ENCODE peak calls at places on chromosomes 1 and 21, in six cellular contexts. One of them, this sample, is unnamed.
A peak's percentile ranks its signal among the peaks of the same experiment; 100 is the strongest.

GRCh38 chr1:71365451-71365850 is 284.6 kb upstream of the ZRANB2 start:
- DNase-seq in HepG2: no peak
- DNase-seq in H1: no peak
- DNase-seq in GM12878: no peak
- DNase-seq in K562: no peak
- DNase-seq in HCT116: no peak
- DNase-seq in this sample: no peak

GRCh38 chr1:224497714-224498573 is 63.3 kb upstream of the WDR26 start:
- DNase-seq in H1: no peak
- DNase-seq in HepG2: no peak
- DNase-seq in HCT116: no peak
- DNase-seq in K562: no peak
- DNase-seq in GM12878: peak; percentile 80
- DNase-seq in this sample: no peak

GRCh38 chr1:121444096-121444495 is 259.3 kb downstream of the SRGAP2C start:
- DNase-seq in HepG2: no peak
- DNase-seq in HCT116: no peak
- DNase-seq in K562: no peak
- DNase-seq in GM12878: no peak
- DNase-seq in H1: no peak
- DNase-seq in this sample: no peak

GRCh38 chr1:43875327-43875726 is 58.3 kb upstream of the ARTN start:
- DNase-seq in H1: no peak
- DNase-seq in HCT116: no peak
- DNase-seq in HepG2: no peak
- DNase-seq in K562: no peak
- DNase-seq in GM12878: no peak
- DNase-seq in this sample: no peak

GRCh38 chr1:198681247-198681646 is 42.4 kb downstream of the PTPRC start:
- DNase-seq in HCT116: no peak
- DNase-seq in GM12878: no peak
- DNase-seq in HepG2: no peak
- DNase-seq in K562: no peak
- DNase-seq in H1: no peak
- DNase-seq in this sample: no peak

GRCh38 chr1:209536843-209537242 is 46.7 kb upstream of the CAMK1G start:
- DNase-seq in HCT116: no peak
- DNase-seq in H1: no peak
- DNase-seq in GM12878: no peak
- DNase-seq in K562: no peak
- DNase-seq in HepG2: no peak
- DNase-seq in this sample: no peak

GRCh38 chr1:51284487-51284954 is 45.8 kb downstream of the TTC39A start:
- DNase-seq in HCT116: peak; percentile 40
- DNase-seq in H1: no peak
- DNase-seq in HepG2: peak; percentile 61
- DNase-seq in GM12878: no peak
- DNase-seq in K562: peak; percentile 94
- DNase-seq in this sample: peak; percentile 71

GRCh38 chr1:41835488-41835887 is 83.2 kb downstream of the HIVEP3 start:
- DNase-seq in K562: no peak
- DNase-seq in H1: no peak
- DNase-seq in HepG2: no peak
- DNase-seq in GM12878: no peak
- DNase-seq in HCT116: no peak
- DNase-seq in this sample: no peak

GRCh38 chr1:905071-905749 is 18.5 kb upstream of the SAMD11 start:
- DNase-seq in HCT116: no peak
- DNase-seq in GM12878: no peak
- DNase-seq in H1: peak; percentile 65
- DNase-seq in K562: peak; percentile 18
- DNase-seq in HepG2: no peak
- DNase-seq in this sample: peak; percentile 78

GRCh38 chr21:18443085-18443484 is 39.5 kb upstream of the TMPRSS15 start:
- DNase-seq in HCT116: no peak
- DNase-seq in GM12878: no peak
- DNase-seq in HepG2: no peak
- DNase-seq in K562: no peak
- DNase-seq in H1: no peak
- DNase-seq in this sample: no peak

GRCh38 chr1:110948038-110948810 is 15.5 kb downstream of the LRIF1 start:
- DNase-seq in GM12878: no peak
- DNase-seq in HCT116: no peak
- DNase-seq in K562: no peak
- DNase-seq in H1: no peak
- DNase-seq in HepG2: no peak
- DNase-seq in this sample: no peak

GRCh38 chr1:20717452-20718342 is at the start of gene KIF17:
- DNase-seq in GM12878: no peak
- DNase-seq in H1: peak; percentile 93
- DNase-seq in K562: peak; percentile 90
- DNase-seq in HepG2: no peak
- DNase-seq in HCT116: no peak
- DNase-seq in this sample: peak; percentile 93
- H2AFZ ChIP-seq in GM12878: no peak within 1 kb of the TSS
- H2AFZ ChIP-seq in H1: peak within 1 kb of the TSS; percentile 83
- H2AFZ ChIP-seq in K562: peak within 1 kb of the TSS; percentile 90
- H2AFZ ChIP-seq in HepG2: no peak within 1 kb of the TSS
- H2AFZ ChIP-seq in HCT116: no peak within 1 kb of the TSS
- H2AFZ ChIP-seq in this sample: peak within 1 kb of the TSS; percentile 91

DNA sequence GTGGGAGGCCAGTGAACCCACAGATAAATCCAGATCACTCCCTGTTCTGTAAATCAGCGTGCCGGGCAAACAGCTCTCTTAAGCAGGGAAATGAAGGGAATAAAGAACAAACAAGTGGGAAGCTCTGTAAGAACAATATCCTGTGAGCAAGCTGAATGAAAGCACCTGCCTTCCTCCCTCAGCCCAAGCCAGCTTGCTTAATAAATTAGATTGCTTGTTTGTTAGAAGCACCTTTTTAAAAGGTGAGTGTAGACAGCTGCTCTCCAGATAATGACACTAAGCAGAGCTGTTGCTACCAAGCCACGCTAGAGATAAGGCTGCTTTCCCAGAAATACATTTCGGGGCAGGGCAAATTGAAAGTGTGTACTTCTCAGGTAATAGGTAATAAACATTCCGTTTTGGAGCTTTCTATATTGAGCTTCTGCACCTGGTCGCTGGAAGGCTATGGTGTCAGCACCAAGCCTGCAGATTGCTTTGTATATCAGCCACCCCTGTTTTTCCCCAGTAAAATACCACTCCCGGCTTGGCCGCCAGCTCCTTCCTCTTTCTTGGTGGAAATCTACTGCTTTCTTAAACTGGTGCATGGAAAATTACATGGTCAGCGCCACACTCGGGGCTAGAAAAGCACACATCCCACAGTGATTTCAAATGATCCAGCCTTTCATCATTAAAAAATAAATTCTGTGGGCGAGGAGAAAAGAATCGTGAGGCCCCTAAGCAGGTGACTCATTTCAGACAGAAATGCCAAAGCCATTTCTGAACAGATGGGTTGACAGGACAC is 151.3 kb downstream of the ETS2 start:
- DNase-seq in H1: no peak
- DNase-seq in HepG2: no peak
- DNase-seq in HCT116: no peak
- DNase-seq in GM12878: no peak
- DNase-seq in K562: peak; percentile 27
- DNase-seq in this sample: no peak
- TF ChIP-seq JUND in H1: no peak
- TF ChIP-seq JUND in HepG2: no peak
- TF ChIP-seq JUND in HCT116: no peak
- TF ChIP-seq JUND in GM12878: no peak
- TF ChIP-seq JUND in K562: peak; percentile 20
- TF ChIP-seq JUND in this sample: no peak

GRCh38 chr1:201714542-201715276 is 114.2 kb upstream of the IPO9 start:
- DNase-seq in K562: peak; percentile 76
- DNase-seq in HCT116: peak; percentile 97
- DNase-seq in GM12878: no peak
- DNase-seq in H1: no peak
- DNase-seq in HepG2: no peak
- DNase-seq in this sample: no peak
- H3K9ac ChIP-seq in K562: no peak overlapping the region
- H3K9ac ChIP-seq in HCT116: peak overlapping the region; percentile 66
- H3K9ac ChIP-seq in GM12878: no peak overlapping the region
- H3K9ac ChIP-seq in H1: no peak overlapping the region
- H3K9ac ChIP-seq in HepG2: no peak overlapping the region
- H3K9ac ChIP-seq in this sample: peak overlapping the region; percentile 78

DNA sequence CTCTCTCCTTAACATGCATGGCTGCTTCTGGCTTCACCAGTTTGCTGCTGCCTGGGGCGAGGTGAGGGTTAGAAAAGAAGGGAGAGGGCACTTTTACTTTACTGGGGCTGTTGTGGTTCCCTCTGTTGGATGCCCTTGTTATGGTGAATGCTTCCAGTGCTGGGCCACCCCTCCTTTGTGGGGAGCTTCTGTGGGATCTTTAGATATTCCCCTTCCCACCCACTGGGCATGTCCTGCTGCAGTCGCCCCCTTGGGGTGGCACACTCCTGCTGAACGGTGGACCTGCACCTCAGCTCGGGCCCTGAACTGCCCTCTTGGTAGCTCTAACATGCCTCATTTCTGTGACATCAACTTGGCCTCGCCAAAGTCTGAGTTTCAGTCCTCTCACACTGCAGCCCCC is 6.0 kb downstream of the TNN start:
- DNase-seq in K562: no peak
- DNase-seq in GM12878: no peak
- DNase-seq in HepG2: no peak
- DNase-seq in H1: peak; percentile 57
- DNase-seq in HCT116: no peak
- DNase-seq in this sample: no peak
- H2AFZ ChIP-seq in K562: no peak overlapping the region
- H2AFZ ChIP-seq in GM12878: no peak overlapping the region
- H2AFZ ChIP-seq in HepG2: no peak overlapping the region
- H2AFZ ChIP-seq in H1: peak overlapping the region; percentile 9
- H2AFZ ChIP-seq in HCT116: no peak overlapping the region
- H2AFZ ChIP-seq in this sample: no peak overlapping the region

GRCh38 chr1:114431026-114431425 is 80.0 kb downstream of the TRIM33 start:
- DNase-seq in HepG2: no peak
- DNase-seq in H1: no peak
- DNase-seq in HCT116: no peak
- DNase-seq in GM12878: no peak
- DNase-seq in K562: no peak
- DNase-seq in this sample: no peak

GRCh38 chr1:114423455-114423854 is 87.5 kb downstream of the TRIM33 start:
- DNase-seq in K562: no peak
- DNase-seq in HCT116: no peak
- DNase-seq in H1: no peak
- DNase-seq in GM12878: no peak
- DNase-seq in HepG2: no peak
- DNase-seq in this sample: no peak

GRCh38 chr1:114427612-114428011 is 83.4 kb downstream of the TRIM33 start:
- DNase-seq in GM12878: no peak
- DNase-seq in HCT116: no peak
- DNase-seq in H1: no peak
- DNase-seq in K562: no peak
- DNase-seq in HepG2: no peak
- DNase-seq in this sample: no peak

DNA sequence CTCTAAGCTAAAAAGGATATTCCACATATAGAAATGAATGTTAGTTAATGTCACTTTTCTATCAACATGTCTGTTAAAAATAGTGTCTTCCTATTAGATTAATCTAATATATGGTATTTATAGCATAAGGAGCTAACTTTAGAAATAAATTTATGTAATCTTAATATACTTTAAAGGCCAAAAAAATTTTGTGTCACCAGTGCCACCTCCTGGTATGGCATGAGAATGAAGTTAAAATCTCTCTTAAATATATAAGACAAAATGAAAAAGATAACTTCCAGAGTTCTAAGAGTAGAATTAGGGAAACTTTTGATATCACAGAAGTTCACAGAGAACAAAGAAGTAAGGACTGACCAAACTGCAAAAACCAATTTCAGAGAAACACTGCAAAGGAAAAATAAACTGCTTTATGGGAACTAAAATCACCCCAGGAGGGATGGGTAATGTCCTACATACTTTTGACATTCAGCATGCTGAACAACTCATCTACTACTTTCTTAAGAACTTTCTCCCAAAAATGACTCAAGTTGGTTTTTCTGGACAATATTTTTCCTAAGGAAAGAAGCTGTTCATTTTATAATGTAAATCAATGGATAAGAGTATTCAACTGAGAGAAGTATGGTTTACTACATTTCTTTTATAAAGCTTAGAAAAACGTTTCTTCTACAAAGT is 82.8 kb downstream of the TRIM33 start:
- DNase-seq in HepG2: no peak
- DNase-seq in HCT116: no peak
- DNase-seq in K562: no peak
- DNase-seq in H1: no peak
- DNase-seq in GM12878: no peak
- DNase-seq in this sample: no peak
- TF ChIP-seq JUND in HepG2: no peak
- TF ChIP-seq JUND in HCT116: no peak
- TF ChIP-seq JUND in K562: no peak
- TF ChIP-seq JUND in H1: no peak
- TF ChIP-seq JUND in GM12878: no peak
- TF ChIP-seq JUND in this sample: no peak

DNA sequence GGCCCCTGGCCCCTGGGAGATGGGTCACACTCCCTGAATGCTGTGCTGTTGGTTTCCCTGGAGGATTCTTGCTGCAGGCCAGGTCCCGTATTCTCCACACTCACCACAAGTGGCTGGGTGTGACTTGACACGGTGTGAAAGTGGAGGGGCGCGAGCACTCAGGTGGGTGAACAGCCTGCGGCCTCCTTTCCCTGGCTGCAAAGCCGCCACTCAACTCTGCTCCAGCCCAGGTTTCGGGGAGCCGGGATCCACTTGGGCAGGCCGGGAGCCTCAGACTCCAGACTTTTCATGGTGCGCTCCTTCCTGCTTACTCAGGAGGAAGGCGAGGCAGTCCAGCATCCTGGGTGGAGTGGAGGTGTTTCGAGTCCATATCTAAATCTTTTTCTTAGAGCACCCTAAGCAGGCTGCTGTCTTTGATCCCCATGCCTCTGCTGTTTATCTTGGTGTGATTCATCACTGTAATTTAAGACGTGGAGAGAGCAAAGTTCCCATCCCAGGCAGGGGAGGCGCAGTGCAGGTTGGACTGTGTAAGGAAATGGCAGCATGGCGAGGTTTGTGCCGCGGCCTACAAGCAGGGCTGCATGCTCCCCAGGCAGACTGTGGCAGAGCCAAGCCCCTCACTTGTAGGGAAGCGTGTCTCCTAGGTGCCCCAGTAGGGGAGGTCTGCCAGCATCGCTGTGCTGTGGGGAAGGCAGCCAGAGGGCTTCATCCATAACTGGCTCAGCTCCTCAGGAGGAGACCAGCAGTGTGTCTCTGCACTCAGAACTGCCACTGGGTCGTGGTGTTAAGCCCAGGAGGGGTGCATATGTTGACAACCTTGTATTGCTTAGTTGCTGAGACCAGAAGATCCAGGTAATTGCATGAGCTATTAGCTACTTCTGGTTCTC is 29.6 kb downstream of the VANGL1 start:
- DNase-seq in GM12878: no peak
- DNase-seq in K562: peak; percentile 23
- DNase-seq in HCT116: peak; percentile 81
- DNase-seq in H1: no peak
- DNase-seq in HepG2: peak; percentile 13
- DNase-seq in this sample: no peak
- H3K9ac ChIP-seq in GM12878: no peak overlapping the region
- H3K9ac ChIP-seq in K562: peak overlapping the region; percentile 67
- H3K9ac ChIP-seq in HCT116: peak overlapping the region; percentile 54
- H3K9ac ChIP-seq in H1: no peak overlapping the region
- H3K9ac ChIP-seq in HepG2: peak overlapping the region; percentile 15
- H3K9ac ChIP-seq in this sample: no peak overlapping the region